ENCODE peak calls at places on chromosomes 2 and 18, in five cellular contexts. A is H1, O is GM12878, E is K562, B is HepG2. N is an unnamed sample.

GRCh38 chr2:137535897-137536296 is 428.4 kb upstream of the HNMT start:
- DNase-seq in A (no peak), O (no peak), E (no peak), B (no peak), N (no peak)

GRCh38 chr2:55073278-55073677 is 23.0 kb upstream of the RTN4 start:
- DNase-seq in A (no peak), O (no peak), E (no peak), B (no peak), N (no peak)

GRCh38 chr2:28628987-28629386 is 122.6 kb upstream of the PPP1CB start:
- DNase-seq in A (no peak), O (no peak), E (no peak), B (no peak), N (no peak)

GRCh38 chr2:74052732-74053712 is 68.3 kb downstream of the TET3 start:
- DNase-seq in A (no peak), O (no peak), E (no peak), B (no peak), N (no peak)

GRCh38 chr2:102005989-102006885 is 14.5 kb downstream of the IL1R2 start:
- DNase-seq in A (peak), O (no peak), E (peak), B (peak), N (peak)

GRCh38 chr18:65990944-65991708 is 240.3 kb downstream of the CDH7 start:
- DNase-seq in A (no peak), O (no peak), E (no peak), B (no peak), N (no peak)

GRCh38 chr2:231563378-231563961 is 29.2 kb upstream of the TEX44 start:
- DNase-seq in A (peak), O (no peak), E (peak), B (peak), N (peak)

GRCh38 chr18:56245856-56246575 is 392.4 kb downstream of the TXNL1 start:
- DNase-seq in A (no peak), O (no peak), E (no peak), B (no peak), N (no peak)

GRCh38 chr2:24515335-24515734 is 24.3 kb downstream of the NCOA1 start:
- DNase-seq in A (no peak), O (no peak), E (no peak), B (no peak), N (no peak)

GRCh38 chr2:45452866-45453265 is 158.2 kb downstream of the SRBD1 start:
- DNase-seq in A (no peak), O (no peak), E (no peak), B (no peak), N (no peak)

GRCh38 chr2:128545829-128546228 is 227.2 kb upstream of the HS6ST1 start:
- DNase-seq in A (no peak), O (no peak), E (no peak), B (no peak), N (no peak)

GRCh38 chr2:128545085-128545484 is 226.4 kb upstream of the HS6ST1 start:
- DNase-seq in A (no peak), O (no peak), E (no peak), B (no peak), N (no peak)

GRCh38 chr2:128543036-128543435 is 224.4 kb upstream of the HS6ST1 start:
- DNase-seq in A (no peak), O (no peak), E (no peak), B (no peak), N (no peak)

GRCh38 chr2:128544321-128545037 is 225.8 kb upstream of the HS6ST1 start:
- DNase-seq in A (no peak), O (no peak), E (no peak), B (no peak), N (no peak)

GRCh38 chr2:128543646-128544045 is 225.0 kb upstream of the HS6ST1 start:
- DNase-seq in A (peak), O (no peak), E (no peak), B (no peak), N (no peak)
- TF ChIP-seq JUND in A (no peak), O (no peak), E (no peak), B (no peak), N (no peak)

DNA sequence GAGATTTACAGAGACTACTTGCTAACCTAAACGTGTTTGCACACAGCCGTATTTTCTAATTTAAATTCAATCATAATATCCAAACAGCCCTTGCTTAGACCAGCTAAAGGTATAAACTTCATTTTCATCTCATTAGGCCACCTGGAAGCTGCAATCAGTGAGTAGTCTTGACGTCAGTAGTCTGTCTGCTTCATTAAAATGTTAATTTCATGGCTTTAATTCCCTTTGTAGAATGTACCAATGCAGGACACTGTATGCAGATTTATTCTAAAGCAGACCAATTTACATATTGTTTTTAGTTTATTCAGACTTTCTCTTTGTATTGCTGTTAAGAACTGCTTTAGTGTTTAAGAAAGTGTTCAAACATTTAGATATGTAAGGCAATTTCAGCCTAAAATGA is 158.1 kb downstream of the LCLAT1 start:
- DNase-seq in A (no peak), O (no peak), E (no peak), B (no peak), N (no peak)
- TF ChIP-seq ATF3 in A (no peak), O (no peak), E (no peak), B (no peak), N (no peak)

DNA sequence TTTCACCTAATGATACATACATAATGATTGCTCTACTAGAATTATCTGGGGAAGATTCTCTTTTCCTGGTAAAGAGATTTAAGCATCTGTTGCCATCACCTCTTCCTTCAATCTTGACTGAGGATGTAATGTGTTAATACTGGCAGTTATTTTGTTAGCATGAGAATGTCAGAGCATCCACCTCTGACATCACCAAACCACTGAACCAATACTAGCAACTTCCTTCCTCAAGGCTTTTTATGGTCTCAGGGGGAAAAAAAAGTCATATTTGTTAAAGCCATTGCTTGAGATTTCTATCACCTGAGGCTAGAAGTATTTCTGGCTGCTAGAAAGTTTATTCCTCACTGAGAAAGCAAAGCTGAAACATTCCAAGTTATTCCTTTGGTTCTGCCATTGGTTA is 48.5 kb downstream of the DSEL start:
- DNase-seq in A (no peak), O (no peak), E (no peak), B (no peak), N (no peak)
- TF ChIP-seq JUND in A (no peak), O (no peak), E (no peak), B (no peak), N (no peak)

DNA sequence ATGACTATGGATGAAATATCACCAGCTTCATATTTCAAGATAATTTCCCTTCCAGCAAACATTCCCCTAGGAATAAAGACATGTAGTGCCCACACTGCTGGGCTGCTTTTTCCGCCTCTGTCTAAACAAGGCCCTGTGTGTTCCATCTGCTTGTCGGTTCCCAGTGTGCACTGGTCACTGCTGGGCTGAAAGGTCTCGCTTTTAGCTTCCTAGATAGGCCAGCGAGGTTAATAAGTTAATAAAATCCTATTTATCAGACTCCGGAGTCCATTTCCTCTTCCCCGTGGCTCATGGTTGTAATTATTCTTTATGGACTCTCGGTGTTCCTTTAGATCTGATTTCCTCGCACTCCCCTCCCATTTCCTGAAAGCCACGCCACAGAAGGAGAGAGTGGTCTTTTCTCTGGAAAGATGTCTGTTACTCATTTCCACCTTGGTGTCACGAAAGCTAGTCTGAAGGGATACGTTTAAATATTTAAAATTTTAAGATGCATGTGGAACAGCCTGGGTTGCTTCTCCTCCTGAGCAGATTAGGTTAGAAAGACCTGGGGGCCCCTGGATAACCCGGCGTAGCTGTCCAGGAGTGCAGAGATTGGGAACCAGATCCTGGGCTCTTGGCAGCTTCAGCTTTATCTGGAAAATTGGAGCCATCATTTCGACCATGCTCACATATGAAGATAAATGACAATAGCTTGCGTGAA is 196.5 kb upstream of the COPS8 start:
- DNase-seq in A (no peak), O (no peak), E (no peak), B (no peak), N (no peak)
- TF ChIP-seq ATF3 in A (no peak), O (no peak), E (no peak), B (no peak), N (no peak)

GRCh38 chr2:196170681-196171247 is 614 bp downstream of the STK17B start:
- DNase-seq in A (no peak), O (no peak), E (peak), B (peak), N (no peak)
- TF ChIP-seq JUND in A (no peak), O (no peak), E (no peak), B (no peak), N (no peak)

GRCh38 chr18:673317-673716 is 15.9 kb downstream of the TYMS start:
- DNase-seq in A (no peak), O (no peak), E (no peak), B (no peak), N (no peak)
- TF ChIP-seq ATF3 in A (no peak), O (no peak), E (no peak), B (no peak), N (no peak)

DNA sequence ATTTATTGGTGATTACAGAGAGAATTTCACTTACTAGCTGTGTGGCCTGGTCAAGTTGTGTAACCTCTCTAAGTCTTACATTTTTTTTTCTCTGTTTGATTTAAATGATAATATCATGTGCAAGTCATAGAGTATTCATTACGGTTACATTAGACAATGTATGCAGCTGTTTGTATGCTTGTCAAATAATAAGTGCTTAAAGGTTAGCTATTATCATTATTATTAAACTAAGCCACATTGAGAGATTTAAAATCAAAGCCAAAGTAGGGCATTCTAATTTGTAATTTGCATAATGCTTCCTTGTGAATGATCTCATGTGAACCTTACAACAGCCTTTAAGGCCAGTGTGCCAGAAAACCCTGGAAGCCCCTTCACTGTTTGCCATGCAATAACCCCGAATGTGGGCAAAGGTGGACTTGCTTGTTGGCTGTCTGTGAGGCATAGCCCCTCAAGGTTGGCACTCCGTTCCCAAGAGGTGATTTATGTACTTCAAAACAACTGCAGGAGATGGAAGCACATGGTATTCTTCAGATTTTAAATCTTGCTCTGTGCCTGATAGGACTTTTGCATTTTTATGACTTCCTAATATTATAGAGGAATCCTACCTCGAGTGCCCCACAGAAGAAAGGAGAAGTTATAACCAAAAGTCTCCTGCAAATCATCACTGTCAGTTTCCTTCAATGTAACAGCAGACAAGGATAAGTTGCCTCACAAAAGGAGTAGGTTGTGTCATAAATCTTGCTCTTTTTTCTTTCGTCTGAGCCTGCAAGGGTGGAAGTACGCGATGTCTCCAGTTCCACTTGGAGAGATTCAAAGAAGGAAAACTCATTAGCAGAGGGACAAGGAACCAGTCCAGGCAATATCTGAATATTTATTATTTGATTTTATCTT is 272.0 kb downstream of the TGIF1 start:
- DNase-seq in A (no peak), O (no peak), E (no peak), B (no peak), N (no peak)
- TF ChIP-seq JUND in A (no peak), O (no peak), E (no peak), B (no peak), N (no peak)

GRCh38 chr2:235227607-235228006 is 266.2 kb upstream of the AGAP1 start:
- DNase-seq in A (no peak), O (no peak), E (no peak), B (no peak), N (no peak)
- TF ChIP-seq ATF3 in A (no peak), O (no peak), E (no peak), B (no peak), N (no peak)